ENCODE peak calls at places on chromosomes 5 and 9, in four cellular contexts. T is esophagus muscularis mucosa, W is prostate gland, J is DND-41. D is an unnamed sample. For H3K4me1, the result is how much of the 10 kb centered on the place peaks cover.

GRCh38 chr5:105639511-105639910 is 2031.2 kb downstream of the EFNA5 start:
- DNase-seq in T (no peak), W (no peak), J (no peak), D (no peak)

GRCh38 chr5:76082790-76083554 is at the start of gene SV2C:
- DNase-seq in T (no peak), W (no peak), J (no peak), D (no peak)

GRCh38 chr5:173412566-173412965 is 84.4 kb upstream of the STC2 start:
- DNase-seq in T (no peak), W (no peak), J (no peak), D (peak)

GRCh38 chr5:18563853-18564252 is 929.6 kb downstream of the TAF11L14 start:
- DNase-seq in T (no peak), W (no peak), J (no peak), D (no peak)

GRCh38 chr9:31259824-31260223 is 1124.6 kb upstream of the ACO1 start:
- DNase-seq in T (no peak), W (no peak), J (no peak), D (no peak)

GRCh38 chr5:148386041-148386440 is 2.3 kb downstream of the FBXO38 start:
- DNase-seq in T (no peak), W (no peak), J (no peak), D (no peak)

GRCh38 chr5:62007457-62007856 is 298.5 kb upstream of the KIF2A start:
- DNase-seq in T (no peak), W (no peak), J (no peak), D (no peak)

GRCh38 chr9:133569109-133569785 is 34.7 kb downstream of the ADAMTSL2 start:
- DNase-seq in T (no peak), W (no peak), J (no peak), D (no peak)

GRCh38 chr5:95843733-95844223 is 21.3 kb upstream of the GLRX start:
- DNase-seq in T (no peak), W (peak), J (no peak), D (no peak)

GRCh38 chr5:9622891-9623547 is 7.1 kb downstream of the TAS2R1 start:
- DNase-seq in T (no peak), W (no peak), J (no peak), D (no peak)

DNA sequence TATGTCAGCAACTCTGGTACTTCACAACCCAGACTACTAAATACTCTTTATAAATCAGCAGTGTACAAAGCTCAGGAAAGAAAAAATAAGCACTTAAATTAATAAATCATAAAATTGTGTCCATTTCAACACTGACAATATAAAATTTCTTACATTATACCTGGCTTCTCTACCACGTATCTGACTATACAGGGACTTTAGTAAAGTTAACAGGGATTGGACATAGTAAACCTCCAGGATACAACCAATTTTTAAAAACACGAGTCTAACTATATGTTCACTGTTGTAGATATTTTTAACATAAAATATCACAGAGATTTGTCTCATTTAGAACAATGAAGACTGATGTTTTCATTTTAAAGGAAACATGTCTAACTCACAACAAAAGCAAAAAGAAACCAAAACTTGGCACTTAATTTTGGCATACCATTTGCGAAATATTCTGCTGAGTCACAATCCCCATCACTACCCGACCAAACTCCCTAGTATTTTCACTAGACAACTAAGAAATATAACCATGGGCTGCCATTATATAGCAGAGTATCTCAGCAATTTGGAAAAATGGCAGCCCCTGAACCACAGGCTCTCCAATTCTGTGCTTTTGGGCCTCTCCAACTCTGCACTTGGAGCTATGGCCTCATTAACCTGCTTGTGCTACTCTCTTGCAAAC is 14.4 kb downstream of the FAM169A start:
- DNase-seq in T (no peak), W (no peak), J (no peak), D (no peak)
- H3K4me1 ChIP-seq in T (under half), W (under half), J (under half), D (under half)

GRCh38 chr5:93592866-93593265 is 9.8 kb downstream of the NR2F1 start:
- DNase-seq in T (peak), W (no peak), J (no peak), D (no peak)

GRCh38 chr5:93593476-93594060 is 10.5 kb downstream of the NR2F1 start:
- DNase-seq in T (peak), W (no peak), J (no peak), D (no peak)

GRCh38 chr5:93596310-93596675 is 13.3 kb downstream of the NR2F1 start:
- DNase-seq in T (no peak), W (no peak), J (no peak), D (no peak)

GRCh38 chr5:93595420-93596136 is 12.6 kb downstream of the NR2F1 start:
- DNase-seq in T (peak), W (no peak), J (no peak), D (no peak)

DNA sequence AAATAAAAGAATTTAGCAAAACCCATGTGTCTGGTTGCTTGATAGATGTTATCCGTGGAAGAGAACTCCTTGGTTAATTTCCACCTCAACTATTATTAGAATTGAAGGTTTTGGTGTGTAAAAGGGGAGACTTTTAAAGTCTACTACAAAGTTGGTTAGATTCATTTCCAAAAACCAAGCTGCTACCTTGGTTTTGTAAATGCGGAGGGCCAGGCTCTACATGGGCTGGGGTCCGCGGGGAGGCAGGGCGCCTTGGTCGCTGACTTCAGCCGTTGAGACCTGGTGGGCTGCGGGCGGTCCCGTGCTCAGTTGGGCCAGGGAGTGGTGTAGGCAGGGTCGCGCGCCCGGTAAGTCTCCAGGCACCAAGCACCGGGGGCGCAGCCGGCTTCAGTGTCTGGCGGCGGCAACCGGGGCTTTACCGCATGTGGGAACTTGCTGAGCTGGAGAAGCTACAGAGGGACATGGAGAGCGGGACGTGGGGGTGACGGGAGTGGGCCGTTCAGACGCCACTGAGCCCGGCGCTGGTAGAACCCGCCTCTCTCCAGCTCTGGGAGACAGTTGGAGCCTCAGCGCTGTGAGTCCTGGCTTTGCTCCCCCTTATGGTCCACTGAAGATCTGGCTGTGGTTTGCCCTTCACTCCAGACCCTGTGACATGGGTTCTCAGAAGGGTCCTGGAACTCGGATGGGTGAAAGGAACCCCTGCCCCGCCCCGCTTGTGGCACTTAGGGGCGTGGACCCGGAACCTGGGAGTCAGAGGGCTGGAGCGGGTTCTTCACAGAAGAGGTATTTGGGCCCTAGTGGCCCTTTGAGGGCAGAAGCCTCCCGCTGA is 11.8 kb downstream of the NR2F1 start:
- DNase-seq in T (peak), W (no peak), J (no peak), D (no peak)
- TF ChIP-seq CTCF in T (no peak), W (no peak), J (no peak), D (no peak)

DNA sequence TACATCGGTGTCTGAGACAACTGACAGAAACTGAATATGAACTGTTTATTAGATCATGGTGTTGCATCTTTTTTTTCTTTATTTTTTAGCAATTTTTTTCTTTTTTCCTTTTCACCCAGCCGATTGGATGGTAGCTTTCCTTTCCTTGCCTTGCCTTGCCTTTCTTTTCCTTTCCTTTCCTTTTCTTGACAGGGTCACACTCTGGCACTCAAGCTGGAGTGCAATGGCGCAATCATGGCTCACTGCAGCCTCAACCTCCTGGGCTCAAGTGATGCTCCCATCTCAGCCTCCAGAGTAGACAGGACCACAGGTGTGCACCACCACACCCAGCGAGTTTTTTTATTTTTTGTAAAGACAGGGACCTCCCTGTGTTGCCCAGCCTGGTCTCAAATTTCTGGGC is 2.8 kb downstream of the PDE6A start:
- DNase-seq in T (no peak), W (no peak), J (no peak), D (no peak)
- H3K4me1 ChIP-seq in T (under half), W (under half), J (under half), D (under half)

GRCh38 chr5:103033696-103034095 is 86.2 kb downstream of the GIN1 start:
- DNase-seq in T (no peak), W (no peak), J (no peak), D (no peak)

GRCh38 chr5:103034662-103035392 is 85.1 kb downstream of the GIN1 start:
- DNase-seq in T (no peak), W (no peak), J (no peak), D (no peak)

GRCh38 chr5:103035701-103036100 is 84.2 kb downstream of the GIN1 start:
- DNase-seq in T (no peak), W (no peak), J (no peak), D (no peak)

GRCh38 chr5:103027267-103027666 is 92.7 kb downstream of the GIN1 start:
- DNase-seq in T (no peak), W (no peak), J (no peak), D (no peak)

DNA sequence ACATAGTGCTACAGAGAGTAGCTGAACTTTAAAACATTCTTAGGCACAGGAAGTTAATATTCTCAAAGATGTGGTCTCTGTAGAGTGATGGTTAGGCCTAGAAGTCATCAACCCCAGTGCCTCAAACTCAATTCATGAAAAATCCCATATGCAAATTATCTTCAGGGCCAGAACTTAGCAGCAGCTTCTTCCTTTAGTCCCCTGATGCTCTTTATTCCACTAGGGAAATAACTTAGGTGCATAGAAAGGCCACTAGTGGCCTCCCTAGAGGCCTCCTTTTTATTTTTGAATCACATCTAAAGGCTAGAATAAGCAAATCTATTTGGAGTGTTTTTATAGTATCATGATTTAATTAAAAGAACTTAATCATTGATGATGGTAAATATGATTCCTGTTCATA is 88.3 kb downstream of the GIN1 start:
- DNase-seq in T (no peak), W (no peak), J (no peak), D (no peak)
- TF ChIP-seq CTCF in T (no peak), W (no peak), J (peak), D (no peak)

DNA sequence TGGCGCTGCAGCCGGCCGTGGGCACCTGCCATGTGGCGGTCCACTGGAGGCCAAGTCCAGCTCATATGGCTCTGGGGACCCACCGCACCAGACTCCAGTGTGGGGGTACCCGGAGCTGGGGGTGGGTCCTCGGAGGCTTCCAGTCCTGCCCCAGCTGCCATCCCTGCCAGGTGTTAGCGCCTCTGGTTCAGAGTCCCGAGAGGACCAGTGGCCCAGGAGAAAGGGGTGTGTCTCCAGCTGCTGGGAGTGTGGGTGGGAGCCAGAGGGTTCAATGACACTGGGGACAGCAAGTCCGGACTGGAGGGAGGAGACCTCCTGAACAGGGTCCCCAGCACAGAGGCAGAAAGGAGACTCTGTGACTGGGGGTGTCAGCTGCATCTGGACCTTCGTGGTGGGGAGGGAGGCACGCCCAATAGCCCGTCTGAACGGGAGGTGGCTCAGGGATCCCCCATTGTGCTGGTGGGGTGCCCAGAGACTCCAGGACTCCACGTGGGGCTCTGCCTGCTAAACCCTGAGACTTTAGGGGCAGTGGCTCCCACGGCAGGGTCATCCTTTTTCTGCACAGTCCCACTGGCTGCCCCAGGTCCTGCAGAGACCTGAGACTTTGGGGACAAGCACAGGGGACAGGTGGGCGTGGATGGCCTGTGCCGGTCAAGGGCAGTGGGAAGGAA is 2.4 kb upstream of the AHRR start:
- DNase-seq in T (no peak), W (no peak), J (no peak), D (no peak)
- H3K4me1 ChIP-seq in T (under half), W (under half), J (under half), D (under half)

DNA sequence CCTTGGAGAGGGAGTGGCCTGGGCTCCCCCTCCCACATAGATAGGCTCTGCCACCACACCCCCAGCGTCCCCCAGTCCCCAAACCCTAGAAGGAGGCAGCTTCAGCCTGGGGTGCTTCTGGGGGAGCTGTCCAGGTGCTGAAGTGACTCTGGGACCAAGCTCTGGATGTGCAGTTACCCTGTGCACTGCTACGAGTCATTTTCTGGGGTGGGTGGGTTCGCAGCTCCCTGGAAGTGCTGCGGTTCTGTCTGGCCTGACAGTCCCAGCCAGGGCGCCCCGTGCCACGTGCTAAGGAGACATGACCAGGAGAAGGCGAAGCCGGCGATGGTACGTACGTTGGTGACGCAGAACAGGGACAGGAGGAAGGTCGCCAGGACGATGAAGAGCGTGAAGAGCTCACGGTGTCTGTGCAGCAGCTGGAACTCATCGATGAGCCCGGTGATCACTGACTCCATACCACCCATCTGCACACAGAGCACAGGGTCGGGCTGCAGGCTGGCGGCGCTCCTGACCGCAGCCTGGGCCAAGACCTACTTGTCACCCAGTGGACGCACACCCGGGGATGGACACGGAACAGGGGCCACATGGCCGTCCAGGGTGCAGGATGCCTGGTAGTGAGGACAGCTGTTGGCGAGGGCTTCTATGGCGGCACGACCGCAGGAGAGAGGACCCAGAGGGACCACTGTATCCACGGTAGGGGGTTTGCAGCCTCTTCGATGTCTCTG is 35.7 kb downstream of the SLC6A3 start:
- DNase-seq in T (no peak), W (no peak), J (peak), D (peak)
- TF ChIP-seq CTCF in T (no peak), W (no peak), J (no peak), D (no peak)

D was measured in sigmoid colon.